ENCODE peak calls at places on chromosome 7, in nine cellular contexts. P is choroid plexus epithelial cell, D is ovary, Y is AG04450, M is neural progenitor cell, G is BJ, J is fibroblast of pulmonary artery, Z is AG10803, V is cardiac fibroblast. T is an unnamed sample.

GRCh38 chr7:97005764-97006145 is 402 bp downstream of the DLX6 start:
- DNase-seq in P (no peak), D (no peak), Y (no peak), M (no peak), G (no peak), J (no peak), Z (peak), V (no peak), T (no peak)

GRCh38 chr7:78472519-78472918 is 673.9 kb downstream of the PHTF2 start:
- DNase-seq in P (peak), D (no peak), Y (peak), M (no peak), G (peak), J (peak), Z (peak), V (peak), T (peak)

GRCh38 chr7:55100172-55100961 is 81.5 kb downstream of the EGFR start:
- DNase-seq in P (peak), D (peak), Y (no peak), M (no peak), G (no peak), J (peak), Z (no peak), V (peak), T (no peak)

GRCh38 chr7:138670594-138670993 is 30.6 kb downstream of the SVOPL start:
- DNase-seq in P (no peak), D (no peak), Y (no peak), M (no peak), G (no peak), J (no peak), Z (no peak), V (no peak), T (no peak)

GRCh38 chr7:80133361-80134104 is 1.1 kb upstream of the GNAI1 start:
- DNase-seq in P (peak), D (no peak), Y (no peak), M (peak), G (no peak), J (peak), Z (peak), V (no peak), T (peak)

GRCh38 chr7:49852619-49853462 is 79.4 kb downstream of the VWC2 start:
- DNase-seq in P (peak), D (peak), Y (no peak), M (peak), G (no peak), J (peak), Z (peak), V (peak), T (no peak)

GRCh38 chr7:105782391-105783063 is 93.9 kb downstream of the ATXN7L1 start:
- DNase-seq in P (peak), D (peak), Y (peak), M (no peak), G (peak), J (peak), Z (peak), V (peak), T (peak)

GRCh38 chr7:127546313-127546712 is 39.1 kb downstream of the GCC1 start:
- DNase-seq in P (no peak), D (no peak), Y (no peak), M (no peak), G (no peak), J (no peak), Z (no peak), V (no peak), T (no peak)

GRCh38 chr7:44264221-44264956 is 61.0 kb downstream of the CAMK2B start:
- DNase-seq in P (no peak), D (no peak), Y (no peak), M (no peak), G (no peak), J (no peak), Z (no peak), V (no peak), T (no peak)

GRCh38 chr7:108001759-108002725 is 919 bp downstream of the LAMB1 start:
- DNase-seq in P (peak), D (peak), Y (no peak), M (peak), G (no peak), J (no peak), Z (peak), V (peak), T (peak)

GRCh38 chr7:158317238-158318205 is 270.1 kb downstream of the PTPRN2 start:
- DNase-seq in P (no peak), D (no peak), Y (no peak), M (peak), G (no peak), J (no peak), Z (no peak), V (no peak), T (no peak)

GRCh38 chr7:158318511-158318913 is 269.1 kb downstream of the PTPRN2 start:
- DNase-seq in P (no peak), D (no peak), Y (no peak), M (peak), G (no peak), J (no peak), Z (no peak), V (no peak), T (no peak)

GRCh38 chr7:158315881-158316280 is 271.7 kb downstream of the PTPRN2 start:
- DNase-seq in P (no peak), D (no peak), Y (no peak), M (no peak), G (no peak), J (no peak), Z (no peak), V (no peak), T (no peak)

GRCh38 chr7:158315326-158315725 is 272.3 kb downstream of the PTPRN2 start:
- DNase-seq in P (no peak), D (no peak), Y (no peak), M (no peak), G (no peak), J (no peak), Z (no peak), V (no peak), T (no peak)

DNA sequence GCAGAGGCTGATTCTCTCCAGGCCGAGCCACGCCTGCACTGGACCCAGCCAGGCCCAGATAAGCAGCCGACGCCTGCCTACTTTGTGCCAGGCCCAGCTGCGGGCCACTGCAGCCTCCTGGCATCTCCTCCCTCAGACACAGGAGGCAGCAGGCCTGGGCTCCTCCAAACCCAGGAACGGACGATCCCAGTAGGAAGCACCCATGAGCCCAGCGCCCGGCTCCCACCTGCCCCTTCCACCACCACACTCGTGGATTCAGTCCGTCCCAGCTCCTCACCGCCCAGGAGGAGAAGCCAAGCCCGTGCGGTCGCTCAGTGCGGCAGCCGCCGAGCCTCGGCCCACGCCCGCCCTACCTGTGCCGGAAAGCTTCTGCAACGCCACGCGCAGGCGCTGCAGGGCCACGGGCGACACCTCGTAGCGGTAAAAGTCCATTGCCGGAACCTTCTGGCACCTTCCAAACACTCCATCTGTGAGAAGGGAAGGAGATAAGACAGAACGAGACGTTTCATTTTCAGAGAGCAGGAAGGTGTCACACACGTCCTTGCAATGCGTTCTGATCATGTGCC is 271.1 kb downstream of the PTPRN2 start:
- DNase-seq in P (no peak), D (no peak), Y (no peak), M (no peak), G (no peak), J (no peak), Z (no peak), V (no peak), T (no peak)
- H3K4me3 ChIP-seq in P (no peak), D (no peak), Y (no peak), M (peak), G (no peak), J (no peak), Z (no peak), V (no peak), T (no peak)

GRCh38 chr7:82808633-82809032 is 354.1 kb downstream of the PCLO start:
- DNase-seq in P (no peak), D (no peak), Y (no peak), M (no peak), G (no peak), J (no peak), Z (no peak), V (no peak), T (no peak)

GRCh38 chr7:82805527-82805960 is 357.1 kb downstream of the PCLO start:
- DNase-seq in P (peak), D (no peak), Y (peak), M (peak), G (peak), J (peak), Z (peak), V (peak), T (peak)

GRCh38 chr7:82816272-82816671 is 346.4 kb downstream of the PCLO start:
- DNase-seq in P (no peak), D (no peak), Y (no peak), M (no peak), G (no peak), J (no peak), Z (no peak), V (no peak), T (no peak)

DNA sequence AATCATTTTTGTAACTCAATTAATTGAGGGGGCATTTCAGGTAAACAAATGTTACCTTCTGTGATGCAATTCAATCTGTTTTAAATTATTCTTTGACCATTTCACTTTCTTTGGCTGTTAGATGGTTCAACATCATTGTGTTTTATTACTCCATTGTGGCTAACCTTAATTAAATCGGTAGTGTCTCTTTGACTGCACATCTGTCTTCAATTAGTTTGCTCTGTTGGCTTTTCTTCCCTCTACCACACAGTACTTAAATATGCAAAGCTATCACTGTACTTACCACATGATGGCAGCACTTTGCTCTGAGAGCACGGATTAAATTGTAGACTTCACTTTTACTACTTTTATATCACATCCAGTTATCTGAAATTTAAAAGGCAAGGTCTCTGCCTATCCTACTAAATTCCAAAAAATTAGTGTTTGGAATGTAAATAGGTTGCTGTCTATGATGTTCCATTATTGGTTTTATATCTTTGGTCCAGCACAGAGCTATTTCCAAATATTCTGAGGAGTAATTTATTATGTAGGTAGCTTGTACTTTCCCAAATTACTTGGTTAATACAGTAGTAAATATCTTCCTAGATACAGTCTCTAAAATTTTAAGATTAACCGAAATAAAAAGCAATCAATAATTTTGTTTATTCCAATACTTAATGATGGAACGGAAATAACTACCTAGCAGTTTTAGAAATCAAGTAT is 352.0 kb downstream of the PCLO start:
- DNase-seq in P (peak), D (no peak), Y (peak), M (peak), G (peak), J (peak), Z (peak), V (peak), T (peak)
- TF ChIP-seq CTCF in P (peak), D (no peak), Y (peak), M (peak), G (peak), J (peak), Z (peak), V (peak), T (peak)

DNA sequence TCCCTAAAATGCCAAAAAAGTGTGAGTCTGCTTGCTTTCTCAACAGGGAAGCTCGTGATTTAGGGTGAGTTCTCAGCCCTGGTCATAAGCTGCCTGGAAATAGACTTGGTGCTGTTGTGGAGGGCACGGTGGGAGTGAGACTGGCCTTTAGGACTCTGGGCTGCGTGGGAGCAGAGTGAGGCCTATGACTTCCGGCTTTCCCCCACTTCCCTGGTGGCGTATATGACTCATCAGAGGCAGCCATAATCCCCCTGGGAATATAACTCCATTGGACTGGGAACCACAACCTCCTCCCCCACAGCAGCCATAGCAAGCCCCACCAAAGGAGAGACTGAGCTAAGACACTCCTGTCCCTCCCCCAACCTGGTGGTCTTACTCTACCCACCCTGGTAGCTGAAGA is 95.0 kb downstream of the PON1 start:
- DNase-seq in P (no peak), D (no peak), Y (no peak), M (no peak), G (no peak), J (no peak), Z (no peak), V (no peak), T (no peak)
- H3K4me3 ChIP-seq in P (no peak), D (no peak), Y (no peak), M (no peak), G (no peak), J (no peak), Z (no peak), V (no peak), T (no peak)

DNA sequence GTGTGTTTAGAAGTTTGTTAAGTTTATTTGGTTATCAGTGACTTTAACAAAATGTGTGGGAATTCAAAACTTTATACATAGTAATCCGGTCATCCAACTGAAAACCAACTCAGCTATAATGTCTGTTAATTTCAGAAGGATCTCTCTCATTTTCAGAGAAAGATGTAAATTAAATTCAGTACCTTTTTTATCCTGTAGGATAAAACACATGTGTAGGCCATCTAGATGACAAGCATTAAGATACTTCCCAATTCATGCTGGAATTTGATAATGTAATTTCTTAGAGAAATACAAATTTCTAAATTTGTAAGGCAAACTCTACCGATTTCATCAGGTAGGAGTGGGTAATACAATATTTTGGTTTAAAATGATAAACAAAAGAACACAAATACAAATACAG is 43.4 kb upstream of the STEAP4 start:
- DNase-seq in P (no peak), D (no peak), Y (no peak), M (no peak), G (no peak), J (no peak), Z (no peak), V (no peak), T (no peak)
- TF ChIP-seq CTCF in P (no peak), D (no peak), Y (no peak), M (no peak), G (no peak), J (no peak), Z (no peak), V (no peak), T (no peak)

DNA sequence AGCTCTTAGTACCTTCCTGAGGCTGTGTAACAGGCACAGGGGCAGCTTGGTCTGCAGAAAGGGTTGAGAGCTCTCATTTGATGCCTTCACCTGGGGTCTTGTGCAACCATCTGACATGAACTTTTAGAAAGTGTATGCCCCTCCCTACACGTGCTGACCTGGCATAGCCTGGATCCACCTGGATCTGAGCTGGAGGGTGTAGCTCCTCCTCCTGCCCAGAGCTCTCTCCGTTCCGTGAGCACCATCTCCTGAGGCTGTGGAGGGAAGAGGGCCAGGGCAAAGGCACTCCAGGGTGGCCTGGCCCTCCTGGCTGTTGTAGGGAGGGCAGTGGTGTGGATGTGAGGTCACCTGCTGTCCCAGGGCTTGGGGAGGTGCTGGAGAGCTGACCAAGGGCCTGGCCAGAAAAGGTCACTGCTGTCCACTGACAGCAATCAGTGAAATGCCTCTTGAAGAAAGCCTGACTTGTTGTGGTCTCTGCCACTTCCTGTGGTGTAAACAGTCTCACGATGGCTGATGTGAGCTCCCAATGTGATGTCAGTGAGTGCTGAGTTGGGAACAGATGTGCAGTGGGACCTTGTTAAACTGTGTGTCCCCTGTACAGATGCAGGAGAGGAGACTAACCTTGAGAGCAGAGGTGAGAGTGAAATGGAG is 23.0 kb downstream of the AMZ1 start:
- DNase-seq in P (peak), D (no peak), Y (no peak), M (no peak), G (no peak), J (no peak), Z (peak), V (no peak), T (no peak)
- H3K4me3 ChIP-seq in P (no peak), D (no peak), Y (no peak), M (no peak), G (no peak), J (no peak), Z (no peak), V (no peak), T (no peak)

GRCh38 chr7:64183126-64183742 is 23.8 kb upstream of the ZNF735 start:
- DNase-seq in P (no peak), D (no peak), Y (no peak), M (no peak), G (no peak), J (no peak), Z (no peak), V (no peak), T (no peak)
- TF ChIP-seq CTCF in P (peak), D (peak), Y (peak), M (peak), G (peak), J (peak), Z (no peak), V (peak), T (peak)

T was measured in foreskin fibroblast.